ENCODE peak calls at places on chromosomes 12 and 14, in eight cellular contexts. R is AG04450, C is BJ, D is fibroblast of lung, T is right lobe of liver, X is tibial artery, Z is MM.1S, L is body of pancreas. N is an unnamed sample. For H3K27me3, the result is how much of the 10 kb centered on the place peaks cover.

GRCh38 chr14:93683241-93683640 is 105.0 kb downstream of the PRIMA1 start:
- DNase-seq in R (no peak), C (no peak), D (no peak), T (no peak), X (no peak), Z (no peak), L (no peak), N (no peak)

GRCh38 chr12:46342562-46343033 is 30.0 kb downstream of the SLC38A2 start:
- DNase-seq in R (no peak), C (no peak), D (peak), T (no peak), X (peak), Z (no peak), L (peak), N (no peak)

GRCh38 chr12:13404631-13405473 is 208.3 kb downstream of the EMP1 start:
- DNase-seq in R (no peak), C (no peak), D (no peak), T (no peak), X (no peak), Z (no peak), L (no peak), N (no peak)

GRCh38 chr12:132014092-132014914 is 64.6 kb downstream of the EP400 start:
- DNase-seq in R (no peak), C (no peak), D (no peak), T (no peak), X (peak), Z (no peak), L (no peak), N (no peak)

GRCh38 chr12:45989277-45989856 is 1.0 kb downstream of the SCAF11 start:
- DNase-seq in R (no peak), C (no peak), D (peak), T (no peak), X (no peak), Z (peak), L (no peak), N (no peak)

GRCh38 chr12:109944975-109945374 is 44.9 kb downstream of the TCHP start:
- DNase-seq in R (no peak), C (no peak), D (peak), T (no peak), X (no peak), Z (no peak), L (no peak), N (no peak)

GRCh38 chr14:64440494-64440893 is 24.8 kb upstream of the AKAP5 start:
- DNase-seq in R (no peak), C (no peak), D (peak), T (no peak), X (no peak), Z (no peak), L (no peak), N (no peak)

GRCh38 chr14:75978249-75978731 is 3.5 kb downstream of the TGFB3 start:
- DNase-seq in R (no peak), C (no peak), D (no peak), T (no peak), X (no peak), Z (no peak), L (no peak), N (no peak)

GRCh38 chr12:76738824-76739579 is 24.9 kb upstream of the ZDHHC17 start:
- DNase-seq in R (no peak), C (no peak), D (no peak), T (no peak), X (no peak), Z (no peak), L (no peak), N (no peak)

GRCh38 chr14:102028733-102029132 is 58.1 kb downstream of the HSP90AA1 start:
- DNase-seq in R (peak), C (peak), D (peak), T (no peak), X (no peak), Z (no peak), L (no peak), N (peak)

GRCh38 chr14:73231874-73232851 is 5.1 kb upstream of the PAPLN start:
- DNase-seq in R (no peak), C (no peak), D (no peak), T (no peak), X (no peak), Z (no peak), L (no peak), N (no peak)

GRCh38 chr14:100049220-100049619 is 16.0 kb upstream of the EVL start:
- DNase-seq in R (no peak), C (no peak), D (peak), T (no peak), X (no peak), Z (no peak), L (no peak), N (no peak)

GRCh38 chr12:78096909-78097597 is 266.4 kb downstream of the NAV3 start:
- DNase-seq in R (peak), C (peak), D (peak), T (no peak), X (no peak), Z (no peak), L (no peak), N (no peak)

GRCh38 chr12:26748741-26749431 is 84.1 kb downstream of the ITPR2 start:
- DNase-seq in R (no peak), C (no peak), D (peak), T (no peak), X (no peak), Z (peak), L (no peak), N (no peak)

GRCh38 chr12:27645671-27646070 is 50.6 kb upstream of the REP15 start:
- DNase-seq in R (no peak), C (no peak), D (no peak), T (no peak), X (no peak), Z (no peak), L (no peak), N (no peak)

GRCh38 chr12:50217202-50217601 is 50.0 kb upstream of the CERS5 start:
- DNase-seq in R (no peak), C (no peak), D (no peak), T (no peak), X (no peak), Z (no peak), L (no peak), N (no peak)

GRCh38 chr14:21092147-21093011 is 6.1 kb downstream of the ZNF219 start:
- DNase-seq in R (no peak), C (no peak), D (peak), T (peak), X (peak), Z (peak), L (peak), N (no peak)

GRCh38 chr12:105933671-105934665 is 204.8 kb downstream of the NUAK1 start:
- DNase-seq in R (peak), C (peak), D (peak), T (peak), X (peak), Z (no peak), L (peak), N (peak)

GRCh38 chr14:101070540-101071492 is 167.3 kb upstream of the RTL1 start:
- DNase-seq in R (no peak), C (no peak), D (no peak), T (peak), X (peak), Z (no peak), L (peak), N (no peak)

GRCh38 chr14:80606347-80606772 is 335.2 kb downstream of the CEP128 start:
- DNase-seq in R (no peak), C (no peak), D (peak), T (no peak), X (no peak), Z (no peak), L (no peak), N (no peak)

GRCh38 chr14:22071001-22071400 is 397.4 kb upstream of the OR4E1 start:
- DNase-seq in R (no peak), C (no peak), D (no peak), T (no peak), X (no peak), Z (peak), L (peak), N (no peak)

GRCh38 chr14:90553921-90554336 is 157.1 kb downstream of the CALM1 start:
- DNase-seq in R (no peak), C (no peak), D (no peak), T (no peak), X (no peak), Z (no peak), L (no peak), N (no peak)

GRCh38 chr14:32590157-32590556 is 261.1 kb downstream of the AKAP6 start:
- DNase-seq in R (no peak), C (no peak), D (no peak), T (no peak), X (no peak), Z (no peak), L (no peak), N (no peak)

GRCh38 chr14:103523583-103523969 is 946 bp upstream of the CKB start:
- DNase-seq in R (no peak), C (no peak), D (no peak), T (no peak), X (no peak), Z (no peak), L (no peak), N (no peak)

GRCh38 chr12:128408669-128409068 is 141.7 kb downstream of the TMEM132C start:
- DNase-seq in R (no peak), C (no peak), D (no peak), T (no peak), X (no peak), Z (no peak), L (no peak), N (no peak)

GRCh38 chr12:1065629-1066028 is 74.6 kb downstream of the ERC1 start:
- DNase-seq in R (no peak), C (no peak), D (no peak), T (no peak), X (no peak), Z (no peak), L (no peak), N (no peak)

GRCh38 chr12:10366875-10367274 is 23.0 kb downstream of the KLRK1 start:
- DNase-seq in R (no peak), C (no peak), D (peak), T (no peak), X (no peak), Z (no peak), L (no peak), N (no peak)

GRCh38 chr12:80033457-80033856 is 65.9 kb upstream of the OTOGL start:
- DNase-seq in R (peak), C (peak), D (peak), T (no peak), X (peak), Z (no peak), L (no peak), N (peak)

GRCh38 chr12:113385282-113385882 is 18.3 kb downstream of the SDS start:
- DNase-seq in R (no peak), C (no peak), D (no peak), T (no peak), X (no peak), Z (no peak), L (no peak), N (no peak)

GRCh38 chr12:117091758-117092510 is 7.3 kb downstream of the TESC start:
- DNase-seq in R (no peak), C (no peak), D (no peak), T (no peak), X (no peak), Z (no peak), L (peak), N (no peak)

GRCh38 chr14:24231263-24232120 is 675 bp downstream of the NEDD8 start:
- DNase-seq in R (no peak), C (no peak), D (no peak), T (no peak), X (peak), Z (no peak), L (no peak), N (no peak)

GRCh38 chr12:131610181-131610580 is 100.7 kb upstream of the SFSWAP start:
- DNase-seq in R (no peak), C (no peak), D (no peak), T (no peak), X (no peak), Z (no peak), L (no peak), N (no peak)

GRCh38 chr12:59010948-59011347 is 90.6 kb upstream of the LRIG3 start:
- DNase-seq in R (no peak), C (no peak), D (no peak), T (no peak), X (no peak), Z (no peak), L (no peak), N (no peak)

GRCh38 chr12:108271951-108272729 is 67.0 kb downstream of the CMKLR1 start:
- DNase-seq in R (no peak), C (no peak), D (no peak), T (no peak), X (no peak), Z (no peak), L (no peak), N (no peak)

GRCh38 chr14:88563845-88564244 is 1.0 kb downstream of the ZC3H14 start:
- DNase-seq in R (no peak), C (no peak), D (no peak), T (no peak), X (no peak), Z (no peak), L (no peak), N (no peak)

GRCh38 chr14:75340921-75341320 is 62.3 kb downstream of the FOS start:
- DNase-seq in R (no peak), C (no peak), D (peak), T (peak), X (peak), Z (no peak), L (peak), N (no peak)

GRCh38 chr12:110718222-110718908 is 24.3 kb downstream of the PPP1CC start:
- DNase-seq in R (no peak), C (no peak), D (no peak), T (no peak), X (no peak), Z (no peak), L (no peak), N (no peak)

GRCh38 chr14:92759300-92759678 is 10.9 kb upstream of the LGMN start:
- DNase-seq in R (no peak), C (no peak), D (no peak), T (no peak), X (no peak), Z (peak), L (no peak), N (no peak)

GRCh38 chr12:89701606-89702206 is 6.9 kb downstream of the ATP2B1 start:
- DNase-seq in R (no peak), C (no peak), D (no peak), T (no peak), X (no peak), Z (no peak), L (no peak), N (no peak)
- TF ChIP-seq CTCF in R (no peak), C (no peak), D (peak), T (no peak), X (no peak), Z (no peak), L (no peak), N (no peak)

GRCh38 chr14:69423279-69423678 is 24.8 kb downstream of the SLC39A9 start:
- DNase-seq in R (no peak), C (no peak), D (no peak), T (no peak), X (no peak), Z (no peak), L (no peak), N (no peak)
- H3K4me3 ChIP-seq in R (no peak), C (no peak), D (no peak), T (no peak), X (no peak), Z (no peak), L (no peak), N (no peak)

GRCh38 chr12:53969588-53970259 is 3.2 kb upstream of the HOXC11 start:
- DNase-seq in R (no peak), C (no peak), D (no peak), T (no peak), X (peak), Z (no peak), L (no peak), N (no peak)

GRCh38 chr12:53972152-53972702 is 699 bp upstream of the HOXC11 start:
- DNase-seq in R (no peak), C (no peak), D (no peak), T (no peak), X (peak), Z (no peak), L (no peak), N (no peak)

GRCh38 chr12:53971686-53972085 is 1.2 kb upstream of the HOXC11 start:
- DNase-seq in R (no peak), C (no peak), D (no peak), T (no peak), X (no peak), Z (no peak), L (no peak), N (no peak)

GRCh38 chr12:53971129-53971528 is 1.8 kb upstream of the HOXC11 start:
- DNase-seq in R (no peak), C (no peak), D (no peak), T (no peak), X (no peak), Z (no peak), L (no peak), N (no peak)

DNA sequence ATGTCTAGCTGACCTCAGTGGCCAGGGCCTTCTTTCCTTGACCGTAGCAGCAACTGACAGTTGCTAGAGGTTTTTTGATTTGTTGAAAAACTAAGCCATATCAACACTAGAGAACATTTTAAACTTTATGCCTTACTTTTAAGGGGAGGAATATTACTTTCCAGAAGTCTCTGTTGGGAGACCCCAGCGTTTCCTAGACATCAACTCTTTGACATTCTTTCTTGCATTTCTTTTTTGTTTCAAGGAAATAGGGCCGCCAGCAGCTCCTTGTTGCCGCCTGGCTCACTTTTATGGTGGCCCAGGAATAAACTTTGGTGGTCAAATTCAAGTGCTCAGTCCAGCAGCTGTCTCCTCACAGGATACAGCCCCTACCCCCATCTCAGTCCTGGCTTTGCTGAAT is 2.5 kb upstream of the HOXC11 start:
- DNase-seq in R (no peak), C (no peak), D (no peak), T (no peak), X (no peak), Z (no peak), L (no peak), N (no peak)
- H3K27me3 ChIP-seq in R (half or more), C (under half), D (half or more), T (under half), X (under half), Z (half or more), L (half or more), N (half or more)

DNA sequence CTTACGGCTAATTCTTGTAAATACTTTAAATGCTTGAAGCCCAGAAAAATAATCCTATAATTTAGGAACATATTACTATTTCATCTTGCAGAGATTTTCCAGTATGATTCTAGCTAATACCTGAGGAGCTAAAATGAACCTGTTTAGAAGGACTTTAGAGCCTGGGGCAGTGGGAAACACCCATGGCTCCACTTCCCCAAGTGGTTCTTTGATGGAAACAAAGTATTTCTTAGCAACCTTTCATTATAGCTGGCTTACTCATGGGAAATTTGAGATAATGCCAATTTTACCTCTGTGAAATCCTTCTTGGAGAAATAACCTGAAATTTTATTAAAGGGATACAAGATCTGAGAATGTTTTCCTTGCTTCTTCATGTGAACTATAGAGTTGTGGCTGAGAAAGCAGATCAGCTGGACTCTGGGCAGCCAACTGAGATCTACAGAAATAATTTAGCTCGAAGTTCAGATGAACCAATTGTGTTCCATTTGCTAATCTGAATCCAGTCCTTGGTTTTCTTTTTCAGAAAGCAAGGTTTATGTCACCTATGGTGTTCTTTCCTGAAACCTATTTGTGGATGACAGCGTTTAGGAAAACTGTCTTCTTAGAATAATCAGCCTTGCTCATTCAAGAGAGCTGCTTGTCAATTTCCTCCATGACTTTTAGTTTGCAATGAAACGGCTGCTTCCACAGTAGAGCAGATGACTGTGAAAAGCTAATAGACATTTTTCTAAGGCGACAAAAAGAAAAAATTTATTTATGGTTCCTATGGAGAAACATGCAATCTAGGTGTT is 141.8 kb upstream of the CPM start:
- DNase-seq in R (no peak), C (no peak), D (no peak), T (no peak), X (no peak), Z (no peak), L (no peak), N (no peak)
- TF ChIP-seq CTCF in R (no peak), C (no peak), D (no peak), T (no peak), X (no peak), Z (no peak), L (no peak), N (no peak)

GRCh38 chr12:89247541-89247942 is 104.8 kb downstream of the DUSP6 start:
- DNase-seq in R (no peak), C (peak), D (no peak), T (no peak), X (no peak), Z (no peak), L (no peak), N (no peak)

GRCh38 chr12:89247962-89248361 is 104.3 kb downstream of the DUSP6 start:
- DNase-seq in R (no peak), C (peak), D (no peak), T (no peak), X (no peak), Z (no peak), L (no peak), N (no peak)

GRCh38 chr12:89244536-89244935 is 107.8 kb downstream of the DUSP6 start:
- DNase-seq in R (no peak), C (no peak), D (peak), T (no peak), X (no peak), Z (peak), L (peak), N (no peak)

GRCh38 chr12:89243786-89244185 is 108.5 kb downstream of the DUSP6 start:
- DNase-seq in R (no peak), C (no peak), D (no peak), T (no peak), X (no peak), Z (peak), L (no peak), N (no peak)

GRCh38 chr12:89245090-89245489 is 107.2 kb downstream of the DUSP6 start:
- DNase-seq in R (no peak), C (no peak), D (peak), T (no peak), X (no peak), Z (peak), L (no peak), N (no peak)
- H3K4me3 ChIP-seq in R (no peak), C (no peak), D (no peak), T (no peak), X (no peak), Z (peak), L (no peak), N (no peak)

GRCh38 chr12:4857472-4858291 is 52.0 kb upstream of the KCNA1 start:
- DNase-seq in R (peak), C (no peak), D (peak), T (peak), X (peak), Z (peak), L (peak), N (no peak)
- H3K27me3 ChIP-seq in R (under half), C (under half), D (under half), T (under half), X (under half), Z (under half), L (under half), N (under half)

GRCh38 chr12:19223018-19223417 is 93.5 kb downstream of the PLEKHA5 start:
- DNase-seq in R (no peak), C (no peak), D (no peak), T (no peak), X (no peak), Z (no peak), L (no peak), N (no peak)
- TF ChIP-seq CTCF in R (peak), C (peak), D (peak), T (peak), X (no peak), Z (peak), L (no peak), N (no peak)

N was measured in kidney epithelial cell.